ENCODE peak calls at places on chromosomes 6 and 20, in seven cellular contexts. One of them, this sample, is unnamed.

GRCh38 chr6:92216717-92217116 is 1202.6 kb downstream of the EPHA7 start:
- DNase-seq in epithelial cell of prostate: no peak
- DNase-seq in fibroblast of the aortic adventitia: no peak
- DNase-seq in EH: no peak
- DNase-seq in effector CD4-positive, alpha-beta T cell: no peak
- DNase-seq in AG09309: no peak
- DNase-seq in stimulated activated CD8-positive, alpha-beta memory T cell treated with anti-CD3 and anti-CD28 coated beads, Interleukin-7, amount 100 ng/mL, for 4 hours: no peak
- DNase-seq in this sample: no peak

GRCh38 chr20:62263396-62263795 is 25.1 kb downstream of the OSBPL2 start:
- DNase-seq in epithelial cell of prostate: no peak
- DNase-seq in fibroblast of the aortic adventitia: no peak
- DNase-seq in EH: no peak
- DNase-seq in effector CD4-positive, alpha-beta T cell: no peak
- DNase-seq in AG09309: no peak
- DNase-seq in stimulated activated CD8-positive, alpha-beta memory T cell treated with anti-CD3 and anti-CD28 coated beads, Interleukin-7, amount 100 ng/mL, for 4 hours: no peak
- DNase-seq in this sample: no peak

GRCh38 chr6:125944434-125944816 is 12.1 kb upstream of the HINT3 start:
- DNase-seq in epithelial cell of prostate: no peak
- DNase-seq in fibroblast of the aortic adventitia: peak; percentile 91
- DNase-seq in EH: peak; percentile 77
- DNase-seq in effector CD4-positive, alpha-beta T cell: no peak
- DNase-seq in AG09309: no peak
- DNase-seq in stimulated activated CD8-positive, alpha-beta memory T cell treated with anti-CD3 and anti-CD28 coated beads, Interleukin-7, amount 100 ng/mL, for 4 hours: no peak
- DNase-seq in this sample: no peak

GRCh38 chr6:42960243-42961019 is at the start of gene GNMT:
- DNase-seq in epithelial cell of prostate: no peak
- DNase-seq in fibroblast of the aortic adventitia: no peak
- DNase-seq in EH: peak; percentile 34
- DNase-seq in effector CD4-positive, alpha-beta T cell: peak; percentile 18
- DNase-seq in AG09309: no peak
- DNase-seq in stimulated activated CD8-positive, alpha-beta memory T cell treated with anti-CD3 and anti-CD28 coated beads, Interleukin-7, amount 100 ng/mL, for 4 hours: no peak
- DNase-seq in this sample: peak; percentile 35

GRCh38 chr20:9741996-9742395 is 96.9 kb downstream of the PAK5 start:
- DNase-seq in epithelial cell of prostate: no peak
- DNase-seq in fibroblast of the aortic adventitia: no peak
- DNase-seq in EH: no peak
- DNase-seq in effector CD4-positive, alpha-beta T cell: no peak
- DNase-seq in AG09309: no peak
- DNase-seq in stimulated activated CD8-positive, alpha-beta memory T cell treated with anti-CD3 and anti-CD28 coated beads, Interleukin-7, amount 100 ng/mL, for 4 hours: no peak
- DNase-seq in this sample: no peak

GRCh38 chr6:168201799-168202198 is 117.8 kb downstream of the DACT2 start:
- DNase-seq in epithelial cell of prostate: no peak
- DNase-seq in fibroblast of the aortic adventitia: no peak
- DNase-seq in EH: no peak
- DNase-seq in effector CD4-positive, alpha-beta T cell: no peak
- DNase-seq in AG09309: no peak
- DNase-seq in stimulated activated CD8-positive, alpha-beta memory T cell treated with anti-CD3 and anti-CD28 coated beads, Interleukin-7, amount 100 ng/mL, for 4 hours: no peak
- DNase-seq in this sample: no peak

GRCh38 chr6:137369135-137369534 is 125.1 kb downstream of the OLIG3 start:
- DNase-seq in epithelial cell of prostate: no peak
- DNase-seq in fibroblast of the aortic adventitia: no peak
- DNase-seq in EH: no peak
- DNase-seq in effector CD4-positive, alpha-beta T cell: no peak
- DNase-seq in AG09309: no peak
- DNase-seq in stimulated activated CD8-positive, alpha-beta memory T cell treated with anti-CD3 and anti-CD28 coated beads, Interleukin-7, amount 100 ng/mL, for 4 hours: no peak
- DNase-seq in this sample: no peak

GRCh38 chr6:69732640-69733039 is 64.2 kb downstream of the LMBRD1 start:
- DNase-seq in epithelial cell of prostate: no peak
- DNase-seq in fibroblast of the aortic adventitia: peak; percentile 31
- DNase-seq in EH: peak; percentile 10
- DNase-seq in effector CD4-positive, alpha-beta T cell: no peak
- DNase-seq in AG09309: no peak
- DNase-seq in stimulated activated CD8-positive, alpha-beta memory T cell treated with anti-CD3 and anti-CD28 coated beads, Interleukin-7, amount 100 ng/mL, for 4 hours: no peak
- DNase-seq in this sample: peak; percentile 10

GRCh38 chr6:3732345-3733141 is 19.0 kb downstream of the PXDC1 start:
- DNase-seq in epithelial cell of prostate: no peak
- DNase-seq in fibroblast of the aortic adventitia: peak; percentile 99
- DNase-seq in EH: peak; percentile 75
- DNase-seq in effector CD4-positive, alpha-beta T cell: peak; percentile 51
- DNase-seq in AG09309: peak; percentile 63
- DNase-seq in stimulated activated CD8-positive, alpha-beta memory T cell treated with anti-CD3 and anti-CD28 coated beads, Interleukin-7, amount 100 ng/mL, for 4 hours: peak; percentile 22
- DNase-seq in this sample: peak; percentile 58

This sample was measured in naive thymus-derived CD4-positive, alpha-beta T cell.